ENCODE peak calls at places on chromosomes 16 and 17, in eight cellular contexts. J is MCF 10A; U is stimulated activated CD4-positive, alpha-beta T cell treated with anti-CD3 and anti-CD28 coated beads, TNF-alpha, amount 100 ng/mL, for 24 hours; W is HTR-8/SVneo; H is GM13977; M is cardiac muscle cell; F is NCI-H524; T is right cardiac atrium. I is an unnamed sample.

GRCh38 chr17:57553525-57553924 is 191.6 kb downstream of the CCDC182 start:
- DNase-seq in F (no peak), T (peak; percentile 52), J (no peak), H (no peak), W (no peak), U (no peak), M (no peak), I (no peak)

GRCh38 chr17:38563362-38564253 is 42.1 kb downstream of the SRCIN1 start:
- DNase-seq in W (no peak), M (peak; percentile 58), J (no peak), T (no peak), H (no peak), F (no peak), U (no peak), I (peak; percentile 84)

GRCh38 chr16:67541391-67542263 is 13.0 kb downstream of the RIPOR1 start:
- DNase-seq in F (no peak), J (peak; percentile 55), U (no peak), T (peak; percentile 66), H (no peak), W (no peak), M (no peak), I (no peak)

GRCh38 chr17:44768505-44769142 is 9.8 kb downstream of the ADAM11 start:
- DNase-seq in U (no peak), M (no peak), J (no peak), F (no peak), W (no peak), H (no peak), T (peak; percentile 4), I (no peak)

GRCh38 chr16:630815-631405 is at the start of gene WFIKKN1:
- DNase-seq in J (peak; percentile 45), U (no peak), M (peak; percentile 94), T (peak; percentile 72), F (no peak), W (no peak), H (no peak), I (peak; percentile 98)

GRCh38 chr17:33200116-33200515 is 93.0 kb downstream of the ASIC2 start:
- DNase-seq in J (peak; percentile 52), F (no peak), U (no peak), M (no peak), W (no peak), H (no peak), T (no peak), I (no peak)

GRCh38 chr16:69131749-69132423 is 502 bp downstream of the CHTF8 start:
- DNase-seq in F (peak; percentile 64), T (peak; percentile 90), H (peak; percentile 95), U (peak; percentile 69), J (peak; percentile 71), M (peak; percentile 90), W (peak; percentile 86), I (peak; percentile 95)

GRCh38 chr17:37742762-37743611 is 1.9 kb downstream of the HNF1B start:
- DNase-seq in T (peak; percentile 26), F (peak; percentile 40), U (no peak), J (no peak), H (peak; percentile 63), W (no peak), M (peak; percentile 34), I (peak; percentile 59)

GRCh38 chr16:12386076-12386641 is 409.6 kb downstream of the SNX29 start:
- DNase-seq in M (no peak), W (no peak), J (no peak), T (no peak), U (no peak), H (no peak), F (no peak), I (no peak)

GRCh38 chr16:13438064-13438463 is 481.9 kb upstream of the ERCC4 start:
- DNase-seq in U (no peak), J (no peak), M (no peak), F (no peak), T (no peak), W (no peak), H (peak; percentile 21), I (no peak)

GRCh38 chr17:77327181-77327565 is 186.4 kb downstream of the SEC14L1 start:
- DNase-seq in U (no peak), T (peak; percentile 45), H (no peak), J (no peak), W (no peak), M (no peak), F (no peak), I (no peak)

GRCh38 chr16:68503334-68503733 is 35.8 kb upstream of the ZFP90 start:
- DNase-seq in U (no peak), M (no peak), F (no peak), J (peak; percentile 36), W (peak; percentile 30), H (no peak), T (no peak), I (no peak)

GRCh38 chr17:15342460-15342859 is 1.1 kb upstream of the TEKT3 start:
- DNase-seq in M (no peak), U (no peak), H (no peak), F (no peak), W (no peak), T (no peak), J (no peak), I (no peak)

GRCh38 chr16:64872101-64872500 is 249.8 kb downstream of the CDH11 start:
- DNase-seq in U (no peak), W (no peak), F (no peak), H (no peak), M (no peak), J (no peak), T (no peak), I (no peak)

GRCh38 chr17:28688481-28688880 is 23.2 kb downstream of the PROCA1 start:
- DNase-seq in F (no peak), U (no peak), H (no peak), M (no peak), W (no peak), T (no peak), J (no peak), I (no peak)

GRCh38 chr17:46758614-46759013 is 59.9 kb downstream of the WNT3 start:
- DNase-seq in F (no peak), W (no peak), U (no peak), J (no peak), M (no peak), H (no peak), T (no peak), I (no peak)

GRCh38 chr16:57941016-57941656 is 29.8 kb downstream of the CNGB1 start:
- DNase-seq in T (peak; percentile 89), U (no peak), J (peak; percentile 87), H (no peak), W (no peak), F (peak; percentile 32), M (no peak), I (no peak)

GRCh38 chr16:55824473-55824872 is 8.4 kb downstream of the CES1 start:
- DNase-seq in J (no peak), W (no peak), M (no peak), F (no peak), T (no peak), U (no peak), H (no peak), I (no peak)

GRCh38 chr17:78622491-78623265 is 45.5 kb upstream of the DNAH17 start:
- DNase-seq in W (no peak), T (peak; percentile 42), F (no peak), H (no peak), M (no peak), J (no peak), U (no peak), I (no peak)

GRCh38 chr17:64155751-64156544 is 26.0 kb upstream of the ERN1 start:
- DNase-seq in J (no peak), W (no peak), M (no peak), U (no peak), F (no peak), T (peak; percentile 89), H (no peak), I (peak; percentile 21)

GRCh38 chr17:15348030-15348429 is 6.6 kb upstream of the TEKT3 start:
- DNase-seq in W (no peak), M (no peak), U (no peak), H (no peak), J (peak; percentile 30), T (no peak), F (no peak), I (no peak)

GRCh38 chr17:34370997-34371395 is 8.0 kb upstream of the CCL1 start:
- DNase-seq in M (no peak), W (no peak), J (peak; percentile 0), H (no peak), U (no peak), F (no peak), T (no peak), I (no peak)

GRCh38 chr16:87474017-87474416 is 18.8 kb downstream of the ZCCHC14 start:
- DNase-seq in T (no peak), F (no peak), U (no peak), H (no peak), J (no peak), M (no peak), W (no peak), I (no peak)

GRCh38 chr17:44202756-44203155 is 3.1 kb upstream of the ATXN7L3 start:
- DNase-seq in U (no peak), T (peak; percentile 40), F (no peak), W (no peak), J (no peak), H (no peak), M (no peak), I (no peak)

GRCh38 chr17:62804822-62805221 is 3.3 kb downstream of the MARCHF10 start:
- DNase-seq in M (no peak), F (no peak), W (no peak), H (no peak), J (peak; percentile 70), U (no peak), T (no peak), I (no peak)

GRCh38 chr17:72890711-72891110 is 201.8 kb downstream of the SLC39A11 start:
- DNase-seq in M (no peak), T (no peak), J (no peak), U (no peak), W (peak; percentile 60), F (no peak), H (no peak), I (no peak)

GRCh38 chr16:20928774-20929411 is 28.3 kb downstream of the LYRM1 start:
- DNase-seq in U (no peak), M (no peak), F (no peak), H (peak; percentile 32), W (no peak), T (no peak), J (no peak), I (no peak)

GRCh38 chr17:3602499-3602898 is 6.7 kb downstream of the TRPV1 start:
- DNase-seq in J (peak; percentile 34), T (no peak), F (no peak), M (peak; percentile 59), H (peak; percentile 66), U (no peak), W (peak; percentile 49), I (peak; percentile 77)

GRCh38 chr17:31573047-31573446 is 181.6 kb downstream of the RAB11FIP4 start:
- DNase-seq in T (no peak), F (no peak), H (no peak), J (peak; percentile 28), U (no peak), W (no peak), M (no peak), I (peak; percentile 51)

GRCh38 chr16:31420037-31420436 is 8.1 kb downstream of the COX6A2 start:
- DNase-seq in M (no peak), T (no peak), W (no peak), J (no peak), F (no peak), H (no peak), U (no peak), I (no peak)

GRCh38 chr17:49556183-49556943 is 19.3 kb upstream of the NXPH3 start:
- DNase-seq in T (peak; percentile 92), J (peak; percentile 63), M (peak; percentile 80), F (peak; percentile 77), W (peak; percentile 94), U (peak; percentile 73), H (peak; percentile 90), I (peak; percentile 88)

GRCh38 chr16:23188911-23189310 is 6.4 kb downstream of the SCNN1G start:
- DNase-seq in U (no peak), J (no peak), H (no peak), M (no peak), F (no peak), W (no peak), T (no peak), I (no peak)

GRCh38 chr16:30967795-30968194 is 10.2 kb downstream of the SETD1A start:
- DNase-seq in W (no peak), T (peak; percentile 13), F (no peak), H (no peak), M (no peak), J (no peak), U (no peak), I (no peak)

I was measured in neural progenitor cell.